ENCODE peak calls at places on chromosomes 13 and 19, in four cellular contexts. S is mammary epithelial cell; I is CD4-positive, alpha-beta T cell; L is kidney. G is an unnamed sample.
A peak's percentile ranks its signal among the peaks of the same experiment; 100 is the strongest.

GRCh38 chr19:19643158-19644053 is at the start of gene GMIP:
- DNase-seq in L (peak; percentile 91), S (peak; percentile 59), I (peak; percentile 94), G (peak; percentile 85)

GRCh38 chr19:7099597-7099921 is 30.1 kb downstream of the ZNF557 start:
- DNase-seq in S (no peak), I (no peak), L (no peak), G (no peak)

GRCh38 chr19:1284293-1284978 is 1.2 kb upstream of the EFNA2 start:
- DNase-seq in S (no peak), L (peak; percentile 56), I (no peak), G (no peak)

GRCh38 chr19:42255766-42256750 is 1.1 kb upstream of the ERF start:
- DNase-seq in I (no peak), S (no peak), L (peak; percentile 88), G (peak; percentile 5)

GRCh38 chr19:40217921-40218890 is at the start of gene TTC9B:
- DNase-seq in L (no peak), S (peak; percentile 14), I (peak; percentile 47), G (no peak)

GRCh38 chr19:9996541-9996940 is 13.8 kb downstream of the COL5A3 start:
- DNase-seq in I (no peak), S (no peak), L (no peak), G (no peak)

GRCh38 chr13:90951663-90952062 is 395.8 kb upstream of the MIR17HG start:
- DNase-seq in I (no peak), L (no peak), S (no peak), G (no peak)

GRCh38 chr19:6828698-6829633 is 56.5 kb downstream of the VAV1 start:
- DNase-seq in S (no peak), L (no peak), I (no peak), G (peak; percentile 82)

GRCh38 chr19:20503536-20503935 is 62.0 kb downstream of the ZNF737 start:
- DNase-seq in I (no peak), L (no peak), S (peak; percentile 46), G (no peak)

GRCh38 chr19:13243971-13244370 is 93.8 kb downstream of the IER2 start:
- DNase-seq in L (no peak), I (no peak), S (no peak), G (no peak)

GRCh38 chr19:13238891-13239534 is 88.8 kb downstream of the IER2 start:
- DNase-seq in I (no peak), L (no peak), S (no peak), G (no peak)

GRCh38 chr19:13240312-13241022 is 90.3 kb downstream of the IER2 start:
- DNase-seq in L (no peak), I (no peak), S (no peak), G (no peak)

GRCh38 chr19:13244920-13245319 is 94.7 kb downstream of the IER2 start:
- DNase-seq in L (no peak), I (no peak), S (no peak), G (no peak)

GRCh38 chr19:13241321-13242104 is 91.3 kb downstream of the IER2 start:
- DNase-seq in I (no peak), L (no peak), S (peak; percentile 9), G (no peak)
- TF ChIP-seq CTCF in I (no peak), L (no peak), S (no peak), G (no peak)

DNA sequence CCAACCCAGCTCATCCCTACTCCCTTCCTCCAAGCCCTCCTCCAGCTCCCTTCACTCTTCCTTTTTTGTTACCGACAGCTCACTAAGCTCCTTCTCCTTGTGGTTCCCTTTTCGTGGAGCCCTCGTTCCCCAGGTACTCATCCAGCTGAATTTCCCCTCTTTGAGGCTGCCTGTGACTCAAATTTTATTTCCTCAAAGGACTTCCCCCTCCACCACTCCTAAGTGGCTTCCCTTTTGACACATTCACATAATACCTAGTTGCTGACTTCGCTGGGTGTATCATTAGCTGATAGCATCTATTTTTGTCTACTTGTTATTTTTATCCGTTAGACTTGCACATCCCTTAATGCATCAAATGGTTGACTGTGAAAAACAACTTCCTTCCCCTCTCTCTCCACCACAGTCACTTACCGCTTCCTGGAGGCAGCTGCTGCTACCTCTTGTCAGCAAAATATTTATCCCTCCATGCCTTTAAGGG is 14.5 kb downstream of the FFAR2 start:
- DNase-seq in I (peak; percentile 39), S (no peak), L (no peak), G (peak; percentile 89)
- H3K27ac ChIP-seq in I (peak overlapping the region; percentile 73), S (no peak overlapping the region), L (no peak overlapping the region), G (peak overlapping the region; percentile 82)

GRCh38 chr13:112153846-112154245 is 86.9 kb downstream of the SOX1 start:
- DNase-seq in S (no peak), L (no peak), I (no peak), G (no peak)
- TF ChIP-seq CTCF in S (no peak), L (no peak), I (no peak), G (no peak)

DNA sequence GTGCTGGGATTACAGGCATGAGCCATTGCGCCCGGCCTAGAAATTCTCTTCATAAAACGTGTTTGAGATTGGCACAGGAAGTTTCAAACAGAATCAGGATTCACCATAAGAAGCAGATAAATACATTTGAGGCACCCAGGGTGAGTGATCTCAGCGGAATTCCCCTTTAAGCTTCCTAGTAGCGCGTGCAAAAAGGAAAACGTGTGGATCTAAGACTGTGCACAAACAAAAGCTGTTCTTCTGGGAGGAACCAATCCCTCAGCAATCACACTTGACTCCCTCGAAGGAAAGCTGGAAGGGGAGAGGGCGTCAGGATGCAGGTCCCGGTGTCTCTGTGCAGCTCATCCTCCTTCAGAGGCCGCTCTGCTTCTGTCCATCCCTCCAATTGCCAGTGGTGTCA is 15.5 kb downstream of the MCF2L start:
- DNase-seq in I (no peak), S (no peak), L (no peak), G (no peak)
- H3K27ac ChIP-seq in I (no peak overlapping the region), S (no peak overlapping the region), L (no peak overlapping the region), G (no peak overlapping the region)

GRCh38 chr19:49391581-49392399 is 3.7 kb downstream of the KASH5 start:
- DNase-seq in L (peak; percentile 90), S (peak; percentile 65), I (peak; percentile 81), G (peak; percentile 72)
- TF ChIP-seq CTCF in L (peak; percentile 80), S (peak; percentile 85), I (peak; percentile 95), G (peak; percentile 89)

GRCh38 chr19:2534374-2535050 is 58.6 kb downstream of the GADD45B start:
- DNase-seq in S (no peak), I (no peak), L (no peak), G (no peak)
- H3K27ac ChIP-seq in S (no peak overlapping the region), I (no peak overlapping the region), L (no peak overlapping the region), G (no peak overlapping the region)